ENCODE peak calls at places on chromosomes 5 and 9, in six cellular contexts. One of them, this sample, is unnamed. For H3K27me3 and H3K36me3, the result is how much of the 10 kb centered on the place peaks cover.

GRCh38 chr5:165457854-165458481 is 1952.5 kb downstream of the MAT2B start:
- DNase-seq in effector memory CD4-positive, alpha-beta T cell: no peak
- DNase-seq in HepG2: no peak
- DNase-seq in heart right ventricle: no peak
- DNase-seq in tibial nerve: no peak
- DNase-seq in aorta: no peak
- DNase-seq in this sample: no peak

GRCh38 chr9:108634164-108634563 is 221.6 kb downstream of the ACTL7B start:
- DNase-seq in effector memory CD4-positive, alpha-beta T cell: no peak
- DNase-seq in HepG2: no peak
- DNase-seq in heart right ventricle: no peak
- DNase-seq in tibial nerve: no peak
- DNase-seq in aorta: no peak
- DNase-seq in this sample: peak

GRCh38 chr5:173675287-173675996 is 59.0 kb upstream of the BOD1 start:
- DNase-seq in effector memory CD4-positive, alpha-beta T cell: no peak
- DNase-seq in HepG2: no peak
- DNase-seq in heart right ventricle: no peak
- DNase-seq in tibial nerve: no peak
- DNase-seq in aorta: no peak
- DNase-seq in this sample: no peak

GRCh38 chr5:172830275-172830799 is 3.7 kb upstream of the ERGIC1 start:
- DNase-seq in effector memory CD4-positive, alpha-beta T cell: no peak
- DNase-seq in HepG2: no peak
- DNase-seq in heart right ventricle: no peak
- DNase-seq in tibial nerve: no peak
- DNase-seq in aorta: no peak
- DNase-seq in this sample: no peak

GRCh38 chr9:137241490-137242328 is 622 bp downstream of the TUBB4B start:
- DNase-seq in effector memory CD4-positive, alpha-beta T cell: peak
- DNase-seq in HepG2: peak
- DNase-seq in heart right ventricle: peak
- DNase-seq in tibial nerve: peak
- DNase-seq in aorta: peak
- DNase-seq in this sample: no peak

GRCh38 chr9:95250462-95251058 is 66.9 kb downstream of the FANCC start:
- DNase-seq in effector memory CD4-positive, alpha-beta T cell: no peak
- DNase-seq in HepG2: no peak
- DNase-seq in heart right ventricle: no peak
- DNase-seq in tibial nerve: no peak
- DNase-seq in aorta: no peak
- DNase-seq in this sample: no peak

GRCh38 chr9:130466537-130467217 is 21.9 kb downstream of the ASS1 start:
- DNase-seq in effector memory CD4-positive, alpha-beta T cell: no peak
- DNase-seq in HepG2: no peak
- DNase-seq in heart right ventricle: no peak
- DNase-seq in tibial nerve: no peak
- DNase-seq in aorta: no peak
- DNase-seq in this sample: no peak

GRCh38 chr5:153974131-153974812 is 64.4 kb downstream of the FAM114A2 start:
- DNase-seq in effector memory CD4-positive, alpha-beta T cell: no peak
- DNase-seq in HepG2: peak
- DNase-seq in heart right ventricle: no peak
- DNase-seq in tibial nerve: peak
- DNase-seq in aorta: no peak
- DNase-seq in this sample: no peak

GRCh38 chr9:2317591-2317990 is 302.4 kb downstream of the SMARCA2 start:
- DNase-seq in effector memory CD4-positive, alpha-beta T cell: no peak
- DNase-seq in HepG2: no peak
- DNase-seq in heart right ventricle: no peak
- DNase-seq in tibial nerve: no peak
- DNase-seq in aorta: no peak
- DNase-seq in this sample: no peak

GRCh38 chr9:99447951-99448350 is 225.9 kb downstream of the SEC61B start:
- DNase-seq in effector memory CD4-positive, alpha-beta T cell: no peak
- DNase-seq in HepG2: no peak
- DNase-seq in heart right ventricle: no peak
- DNase-seq in tibial nerve: no peak
- DNase-seq in aorta: no peak
- DNase-seq in this sample: no peak

GRCh38 chr9:113416149-113416726 is 5.7 kb downstream of the C9orf43 start:
- DNase-seq in effector memory CD4-positive, alpha-beta T cell: no peak
- DNase-seq in HepG2: no peak
- DNase-seq in heart right ventricle: no peak
- DNase-seq in tibial nerve: no peak
- DNase-seq in aorta: no peak
- DNase-seq in this sample: no peak

GRCh38 chr5:103793595-103794182 is 231.1 kb upstream of the NUDT12 start:
- DNase-seq in effector memory CD4-positive, alpha-beta T cell: no peak
- DNase-seq in HepG2: no peak
- DNase-seq in heart right ventricle: no peak
- DNase-seq in tibial nerve: no peak
- DNase-seq in aorta: no peak
- DNase-seq in this sample: no peak

GRCh38 chr5:537621-538071 is 13.4 kb upstream of the SLC9A3 start:
- DNase-seq in effector memory CD4-positive, alpha-beta T cell: no peak
- DNase-seq in HepG2: no peak
- DNase-seq in heart right ventricle: peak
- DNase-seq in tibial nerve: no peak
- DNase-seq in aorta: peak
- DNase-seq in this sample: no peak

GRCh38 chr9:90907056-90907445 is 105.4 kb downstream of the SYK start:
- DNase-seq in effector memory CD4-positive, alpha-beta T cell: no peak
- DNase-seq in HepG2: no peak
- DNase-seq in heart right ventricle: no peak
- DNase-seq in tibial nerve: no peak
- DNase-seq in aorta: no peak
- DNase-seq in this sample: no peak

GRCh38 chr5:176549871-176550270 is 729 bp downstream of the CDHR2 start:
- DNase-seq in effector memory CD4-positive, alpha-beta T cell: no peak
- DNase-seq in HepG2: no peak
- DNase-seq in heart right ventricle: no peak
- DNase-seq in tibial nerve: no peak
- DNase-seq in aorta: no peak
- DNase-seq in this sample: no peak

GRCh38 chr5:171386861-171387254 is 791 bp upstream of the NPM1 start:
- DNase-seq in effector memory CD4-positive, alpha-beta T cell: no peak
- DNase-seq in HepG2: no peak
- DNase-seq in heart right ventricle: no peak
- DNase-seq in tibial nerve: no peak
- DNase-seq in aorta: no peak
- DNase-seq in this sample: no peak

GRCh38 chr9:88782931-88783451 is 208.3 kb upstream of the S1PR3 start:
- DNase-seq in effector memory CD4-positive, alpha-beta T cell: no peak
- DNase-seq in HepG2: no peak
- DNase-seq in heart right ventricle: no peak
- DNase-seq in tibial nerve: no peak
- DNase-seq in aorta: no peak
- DNase-seq in this sample: no peak

GRCh38 chr9:104746798-104747197 is 685 bp upstream of the NIPSNAP3A start:
- DNase-seq in effector memory CD4-positive, alpha-beta T cell: no peak
- DNase-seq in HepG2: no peak
- DNase-seq in heart right ventricle: no peak
- DNase-seq in tibial nerve: no peak
- DNase-seq in aorta: no peak
- DNase-seq in this sample: no peak

GRCh38 chr5:126377444-126377843 is 45.8 kb upstream of the GRAMD2B start:
- DNase-seq in effector memory CD4-positive, alpha-beta T cell: no peak
- DNase-seq in HepG2: no peak
- DNase-seq in heart right ventricle: no peak
- DNase-seq in tibial nerve: no peak
- DNase-seq in aorta: no peak
- DNase-seq in this sample: no peak

GRCh38 chr9:109745335-109746283 is 34.4 kb upstream of the PALM2AKAP2 start:
- DNase-seq in effector memory CD4-positive, alpha-beta T cell: no peak
- DNase-seq in HepG2: no peak
- DNase-seq in heart right ventricle: peak
- DNase-seq in tibial nerve: peak
- DNase-seq in aorta: peak
- DNase-seq in this sample: peak

GRCh38 chr5:34833991-34834793 is 4.8 kb upstream of the TTC23L start:
- DNase-seq in effector memory CD4-positive, alpha-beta T cell: no peak
- DNase-seq in HepG2: no peak
- DNase-seq in heart right ventricle: no peak
- DNase-seq in tibial nerve: no peak
- DNase-seq in aorta: no peak
- DNase-seq in this sample: no peak

DNA sequence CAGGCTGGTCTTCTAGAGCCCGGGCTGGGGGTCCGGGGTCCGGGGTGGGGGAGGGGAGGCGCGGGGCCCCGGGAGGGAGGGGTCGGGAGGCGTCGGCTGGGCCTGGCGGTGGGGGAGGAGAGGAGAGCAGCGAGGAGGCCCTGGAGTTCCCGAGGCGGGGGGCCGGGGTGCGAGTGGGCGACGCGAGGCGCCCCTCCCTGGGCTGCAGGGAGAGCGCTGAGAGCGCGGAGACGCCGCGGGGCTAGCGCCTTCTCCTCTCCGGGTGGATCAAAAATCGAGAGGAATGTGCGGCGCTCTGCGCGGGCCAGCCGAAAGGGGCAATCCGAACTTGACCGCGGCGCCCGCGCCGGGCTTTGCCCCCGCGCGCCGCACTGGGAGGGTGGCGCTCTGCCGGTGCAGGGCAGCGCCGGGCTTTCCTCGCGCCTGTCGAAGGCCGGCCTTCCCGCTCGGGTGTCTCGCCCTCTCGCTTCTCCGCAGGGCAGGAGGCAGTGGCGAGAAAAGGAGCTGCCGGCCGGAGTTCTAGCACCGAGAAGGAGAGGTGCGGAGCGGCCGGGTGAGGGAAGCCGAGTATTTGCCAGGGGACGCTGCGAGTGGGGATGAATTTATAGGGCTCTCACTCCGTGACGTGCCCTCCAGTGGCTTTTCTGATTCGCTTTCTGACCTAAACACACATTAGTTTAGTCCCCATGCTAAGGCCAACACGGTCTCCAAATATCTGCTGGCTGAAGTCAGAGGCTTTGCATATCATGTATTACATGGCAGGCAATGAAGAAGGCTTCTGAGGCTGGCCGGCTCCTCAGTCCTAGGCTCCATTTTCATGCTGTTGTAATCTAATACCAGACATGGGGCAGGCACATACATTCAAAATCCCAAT is at the start of gene GDNF:
- DNase-seq in effector memory CD4-positive, alpha-beta T cell: no peak
- DNase-seq in HepG2: peak
- DNase-seq in heart right ventricle: peak
- DNase-seq in tibial nerve: no peak
- DNase-seq in aorta: no peak
- DNase-seq in this sample: no peak
- H3K27me3 ChIP-seq in effector memory CD4-positive, alpha-beta T cell: under half
- H3K27me3 ChIP-seq in HepG2: under half
- H3K27me3 ChIP-seq in heart right ventricle: half or more
- H3K27me3 ChIP-seq in tibial nerve: half or more
- H3K27me3 ChIP-seq in aorta: under half
- H3K27me3 ChIP-seq in this sample: under half

GRCh38 chr9:134040831-134041648 is 15.8 kb downstream of the BRD3OS start:
- DNase-seq in effector memory CD4-positive, alpha-beta T cell: no peak
- DNase-seq in HepG2: no peak
- DNase-seq in heart right ventricle: no peak
- DNase-seq in tibial nerve: no peak
- DNase-seq in aorta: peak
- DNase-seq in this sample: no peak
- H3K36me3 ChIP-seq in effector memory CD4-positive, alpha-beta T cell: half or more
- H3K36me3 ChIP-seq in HepG2: under half
- H3K36me3 ChIP-seq in heart right ventricle: under half
- H3K36me3 ChIP-seq in tibial nerve: under half
- H3K36me3 ChIP-seq in aorta: under half
- H3K36me3 ChIP-seq in this sample: under half

GRCh38 chr9:125103770-125104169 is 39.6 kb downstream of the SCAI start:
- DNase-seq in effector memory CD4-positive, alpha-beta T cell: no peak
- DNase-seq in HepG2: no peak
- DNase-seq in heart right ventricle: no peak
- DNase-seq in tibial nerve: no peak
- DNase-seq in aorta: no peak
- DNase-seq in this sample: no peak

GRCh38 chr9:125099816-125100215 is 43.5 kb downstream of the SCAI start:
- DNase-seq in effector memory CD4-positive, alpha-beta T cell: no peak
- DNase-seq in HepG2: no peak
- DNase-seq in heart right ventricle: no peak
- DNase-seq in tibial nerve: no peak
- DNase-seq in aorta: no peak
- DNase-seq in this sample: no peak

GRCh38 chr9:125095821-125096443 is 47.4 kb downstream of the SCAI start:
- DNase-seq in effector memory CD4-positive, alpha-beta T cell: no peak
- DNase-seq in HepG2: no peak
- DNase-seq in heart right ventricle: no peak
- DNase-seq in tibial nerve: no peak
- DNase-seq in aorta: no peak
- DNase-seq in this sample: no peak

GRCh38 chr9:125103021-125103420 is 40.3 kb downstream of the SCAI start:
- DNase-seq in effector memory CD4-positive, alpha-beta T cell: no peak
- DNase-seq in HepG2: no peak
- DNase-seq in heart right ventricle: no peak
- DNase-seq in tibial nerve: no peak
- DNase-seq in aorta: no peak
- DNase-seq in this sample: no peak

GRCh38 chr9:125100822-125101221 is 42.5 kb downstream of the SCAI start:
- DNase-seq in effector memory CD4-positive, alpha-beta T cell: no peak
- DNase-seq in HepG2: no peak
- DNase-seq in heart right ventricle: no peak
- DNase-seq in tibial nerve: no peak
- DNase-seq in aorta: no peak
- DNase-seq in this sample: no peak
- H3K27me3 ChIP-seq in effector memory CD4-positive, alpha-beta T cell: under half
- H3K27me3 ChIP-seq in HepG2: under half
- H3K27me3 ChIP-seq in heart right ventricle: under half
- H3K27me3 ChIP-seq in tibial nerve: under half
- H3K27me3 ChIP-seq in aorta: under half
- H3K27me3 ChIP-seq in this sample: under half

GRCh38 chr5:151108566-151108965 is 27.7 kb upstream of the TNIP1 start:
- DNase-seq in effector memory CD4-positive, alpha-beta T cell: no peak
- DNase-seq in HepG2: no peak
- DNase-seq in heart right ventricle: no peak
- DNase-seq in tibial nerve: no peak
- DNase-seq in aorta: no peak
- DNase-seq in this sample: no peak

GRCh38 chr5:151106073-151106472 is 25.2 kb upstream of the TNIP1 start:
- DNase-seq in effector memory CD4-positive, alpha-beta T cell: no peak
- DNase-seq in HepG2: no peak
- DNase-seq in heart right ventricle: no peak
- DNase-seq in tibial nerve: no peak
- DNase-seq in aorta: no peak
- DNase-seq in this sample: no peak

GRCh38 chr5:151106509-151106908 is 25.7 kb upstream of the TNIP1 start:
- DNase-seq in effector memory CD4-positive, alpha-beta T cell: no peak
- DNase-seq in HepG2: no peak
- DNase-seq in heart right ventricle: no peak
- DNase-seq in tibial nerve: no peak
- DNase-seq in aorta: no peak
- DNase-seq in this sample: no peak

GRCh38 chr5:151107738-151108520 is 27.1 kb upstream of the TNIP1 start:
- DNase-seq in effector memory CD4-positive, alpha-beta T cell: no peak
- DNase-seq in HepG2: no peak
- DNase-seq in heart right ventricle: no peak
- DNase-seq in tibial nerve: no peak
- DNase-seq in aorta: peak
- DNase-seq in this sample: peak

DNA sequence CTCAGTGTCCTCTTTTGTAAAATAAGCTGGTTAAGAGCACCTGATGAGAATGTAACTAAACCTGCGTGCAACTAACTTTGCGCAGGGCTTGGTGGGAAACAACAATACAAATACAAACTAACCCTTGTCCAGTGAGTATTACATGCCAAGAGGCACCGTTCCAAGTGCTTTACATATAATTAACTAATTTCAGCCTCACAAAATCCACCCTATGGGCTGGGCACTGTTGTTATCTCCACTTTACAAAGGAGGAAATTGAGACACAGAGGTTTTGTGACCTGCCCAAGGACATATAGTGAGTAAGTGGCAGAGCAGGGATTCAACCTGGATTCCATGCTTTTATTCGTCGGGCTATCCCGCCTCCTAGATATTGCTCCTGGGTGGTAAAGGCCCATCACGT is 26.2 kb upstream of the TNIP1 start:
- DNase-seq in effector memory CD4-positive, alpha-beta T cell: no peak
- DNase-seq in HepG2: no peak
- DNase-seq in heart right ventricle: no peak
- DNase-seq in tibial nerve: no peak
- DNase-seq in aorta: no peak
- DNase-seq in this sample: no peak
- H3K36me3 ChIP-seq in effector memory CD4-positive, alpha-beta T cell: half or more
- H3K36me3 ChIP-seq in HepG2: under half
- H3K36me3 ChIP-seq in heart right ventricle: under half
- H3K36me3 ChIP-seq in tibial nerve: under half
- H3K36me3 ChIP-seq in aorta: under half
- H3K36me3 ChIP-seq in this sample: under half

This sample was measured in prostate gland.